ENCODE peak calls at places on chromosomes 2 and 18, in five cellular contexts. One of them, this sample, is unnamed.
A peak's percentile ranks its signal among the peaks of the same experiment; 100 is the strongest.

GRCh38 chr2:162215162-162215561 is 28.1 kb downstream of the FAP start:
- DNase-seq in GM12878: no peak
- DNase-seq in K562: no peak
- DNase-seq in HepG2: no peak
- DNase-seq in SK-N-SH: no peak
- DNase-seq in this sample: no peak

GRCh38 chr18:76546282-76546572 is 51.2 kb upstream of the ZNF516 start:
- DNase-seq in SK-N-SH: no peak
- DNase-seq in K562: no peak
- DNase-seq in GM12878: no peak
- DNase-seq in HepG2: no peak
- DNase-seq in this sample: no peak

GRCh38 chr18:75127143-75128021 is 81.6 kb downstream of the PTGR3 start:
- DNase-seq in K562: no peak
- DNase-seq in HepG2: peak; percentile 66
- DNase-seq in GM12878: no peak
- DNase-seq in SK-N-SH: no peak
- DNase-seq in this sample: no peak

GRCh38 chr18:59902180-59902992 is 2.6 kb downstream of the PMAIP1 start:
- DNase-seq in HepG2: no peak
- DNase-seq in K562: no peak
- DNase-seq in GM12878: no peak
- DNase-seq in SK-N-SH: no peak
- DNase-seq in this sample: no peak

GRCh38 chr2:201254331-201254730 is 6.0 kb upstream of the CASP8 start:
- DNase-seq in K562: no peak
- DNase-seq in HepG2: peak; percentile 63
- DNase-seq in GM12878: no peak
- DNase-seq in SK-N-SH: no peak
- DNase-seq in this sample: no peak

GRCh38 chr2:9264301-9264700 is 57.7 kb downstream of the ASAP2 start:
- DNase-seq in HepG2: no peak
- DNase-seq in SK-N-SH: no peak
- DNase-seq in K562: no peak
- DNase-seq in GM12878: no peak
- DNase-seq in this sample: no peak

GRCh38 chr2:176650101-176650500 is 380.9 kb downstream of the MTX2 start:
- DNase-seq in K562: peak; percentile 41
- DNase-seq in GM12878: no peak
- DNase-seq in SK-N-SH: peak; percentile 41
- DNase-seq in HepG2: no peak
- DNase-seq in this sample: no peak

GRCh38 chr2:121359937-121360565 is 75.0 kb upstream of the TFCP2L1 start:
- DNase-seq in K562: no peak
- DNase-seq in HepG2: no peak
- DNase-seq in GM12878: no peak
- DNase-seq in SK-N-SH: no peak
- DNase-seq in this sample: no peak

GRCh38 chr2:185475868-185476267 is 262.7 kb upstream of the FSIP2 start:
- DNase-seq in SK-N-SH: no peak
- DNase-seq in GM12878: no peak
- DNase-seq in HepG2: no peak
- DNase-seq in K562: no peak
- DNase-seq in this sample: no peak

GRCh38 chr2:94956797-94957391 is 68.6 kb upstream of the MAL start:
- DNase-seq in HepG2: peak; percentile 13
- DNase-seq in GM12878: no peak
- DNase-seq in K562: peak; percentile 64
- DNase-seq in SK-N-SH: peak; percentile 52
- DNase-seq in this sample: peak; percentile 13

GRCh38 chr18:37299471-37300304 is 265.9 kb downstream of the CELF4 start:
- DNase-seq in HepG2: peak; percentile 97
- DNase-seq in GM12878: peak; percentile 8
- DNase-seq in SK-N-SH: peak; percentile 88
- DNase-seq in K562: peak; percentile 85
- DNase-seq in this sample: peak; percentile 46

GRCh38 chr2:48619526-48619925 is 1.9 kb downstream of the GTF2A1L start:
- DNase-seq in HepG2: no peak
- DNase-seq in SK-N-SH: no peak
- DNase-seq in K562: no peak
- DNase-seq in GM12878: no peak
- DNase-seq in this sample: no peak

GRCh38 chr2:190511104-190511503 is 23.4 kb downstream of the NEMP2 start:
- DNase-seq in K562: no peak
- DNase-seq in HepG2: peak; percentile 54
- DNase-seq in SK-N-SH: peak; percentile 61
- DNase-seq in GM12878: no peak
- DNase-seq in this sample: peak; percentile 3

GRCh38 chr2:122411231-122411630 is 655.8 kb downstream of the TSN start:
- DNase-seq in GM12878: no peak
- DNase-seq in SK-N-SH: no peak
- DNase-seq in HepG2: no peak
- DNase-seq in K562: no peak
- DNase-seq in this sample: no peak

GRCh38 chr2:199868431-199869226 is 17.6 kb upstream of the FTCDNL1 start:
- DNase-seq in GM12878: no peak
- DNase-seq in HepG2: no peak
- DNase-seq in SK-N-SH: no peak
- DNase-seq in K562: no peak
- DNase-seq in this sample: no peak

GRCh38 chr18:58042826-58043362 is 1.1 kb upstream of the NEDD4L start:
- DNase-seq in K562: no peak
- DNase-seq in HepG2: no peak
- DNase-seq in GM12878: no peak
- DNase-seq in SK-N-SH: no peak
- DNase-seq in this sample: no peak

GRCh38 chr2:6148887-6149286 is 456.7 kb downstream of the SOX11 start:
- DNase-seq in SK-N-SH: no peak
- DNase-seq in HepG2: no peak
- DNase-seq in K562: no peak
- DNase-seq in GM12878: no peak
- DNase-seq in this sample: no peak

GRCh38 chr2:98472132-98472650 is 27.5 kb downstream of the INPP4A start:
- DNase-seq in K562: no peak
- DNase-seq in SK-N-SH: peak; percentile 76
- DNase-seq in HepG2: no peak
- DNase-seq in GM12878: no peak
- DNase-seq in this sample: no peak

GRCh38 chr2:167140767-167141166 is 252.5 kb downstream of the XIRP2 start:
- DNase-seq in GM12878: no peak
- DNase-seq in HepG2: peak; percentile 62
- DNase-seq in SK-N-SH: no peak
- DNase-seq in K562: no peak
- DNase-seq in this sample: peak; percentile 71

GRCh38 chr2:105325389-105325963 is 4.1 kb downstream of the TGFBRAP1 start:
- DNase-seq in HepG2: no peak
- DNase-seq in K562: no peak
- DNase-seq in SK-N-SH: no peak
- DNase-seq in GM12878: no peak
- DNase-seq in this sample: no peak

GRCh38 chr2:56344771-56345170 is 161.0 kb downstream of the CCDC85A start:
- DNase-seq in SK-N-SH: no peak
- DNase-seq in K562: no peak
- DNase-seq in GM12878: no peak
- DNase-seq in HepG2: no peak
- DNase-seq in this sample: no peak

GRCh38 chr2:170486730-170487129 is 228.4 kb upstream of the SP5 start:
- DNase-seq in K562: no peak
- DNase-seq in GM12878: no peak
- DNase-seq in HepG2: no peak
- DNase-seq in SK-N-SH: no peak
- DNase-seq in this sample: no peak

DNA sequence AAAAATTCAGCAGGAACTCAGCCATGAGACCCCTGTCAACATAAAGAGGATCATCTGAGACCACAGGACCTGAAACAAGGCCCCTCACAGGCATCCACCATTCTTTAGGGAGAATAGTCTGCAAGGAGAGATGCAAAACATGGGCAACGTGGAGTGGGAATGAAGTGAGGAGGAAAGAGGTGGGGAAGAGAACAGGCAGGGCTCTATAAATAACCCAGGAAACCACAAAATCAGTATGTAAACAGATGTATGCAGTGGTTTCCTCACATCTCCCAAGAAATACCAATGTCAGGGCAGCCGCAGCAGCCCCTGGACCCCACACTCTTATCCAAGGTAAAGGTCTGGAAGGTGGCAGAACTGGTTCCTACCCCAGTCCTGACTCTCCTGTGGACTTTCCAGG is 168.5 kb downstream of the EN1 start:
- DNase-seq in K562: no peak
- DNase-seq in GM12878: no peak
- DNase-seq in HepG2: no peak
- DNase-seq in SK-N-SH: no peak
- DNase-seq in this sample: no peak
- TF ChIP-seq ZBTB33 in K562: no peak
- TF ChIP-seq ZBTB33 in GM12878: no peak
- TF ChIP-seq ZBTB33 in HepG2: no peak
- TF ChIP-seq ZBTB33 in SK-N-SH: no peak
- TF ChIP-seq ZBTB33 in this sample: no peak

GRCh38 chr2:158893057-158893456 is 75.4 kb upstream of the TANC1 start:
- DNase-seq in SK-N-SH: no peak
- DNase-seq in HepG2: no peak
- DNase-seq in GM12878: no peak
- DNase-seq in K562: no peak
- DNase-seq in this sample: no peak
- TF ChIP-seq SIN3A in SK-N-SH: no peak
- TF ChIP-seq SIN3A in HepG2: no peak
- TF ChIP-seq SIN3A in GM12878: no peak
- TF ChIP-seq SIN3A in K562: no peak
- TF ChIP-seq SIN3A in this sample: no peak

DNA sequence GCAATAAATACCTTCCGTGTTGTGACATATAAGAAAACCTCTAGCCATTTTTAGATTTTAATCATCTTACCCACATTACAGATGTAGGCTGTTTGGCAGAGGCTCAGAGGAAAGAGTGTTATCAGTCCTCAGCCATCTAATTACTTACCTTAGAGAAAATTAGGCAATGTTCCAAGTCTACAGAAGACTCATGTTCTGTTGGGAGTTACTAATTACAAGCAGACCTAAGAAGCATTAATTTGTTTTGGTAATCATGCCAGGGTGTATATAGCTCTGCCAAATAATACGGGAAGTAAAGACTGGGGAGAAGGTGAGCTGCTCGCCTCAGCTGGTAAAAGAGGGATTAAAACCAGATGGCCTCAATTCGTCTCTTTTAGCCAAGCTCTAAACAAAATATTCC is 125.9 kb upstream of the PGAP1 start:
- DNase-seq in SK-N-SH: peak; percentile 39
- DNase-seq in GM12878: no peak
- DNase-seq in HepG2: no peak
- DNase-seq in K562: no peak
- DNase-seq in this sample: no peak
- TF ChIP-seq ZBTB33 in SK-N-SH: no peak
- TF ChIP-seq ZBTB33 in GM12878: no peak
- TF ChIP-seq ZBTB33 in HepG2: no peak
- TF ChIP-seq ZBTB33 in K562: no peak
- TF ChIP-seq ZBTB33 in this sample: no peak

GRCh38 chr2:74760875-74761630 is 72.9 kb upstream of the HK2 start:
- DNase-seq in GM12878: no peak
- DNase-seq in HepG2: no peak
- DNase-seq in K562: no peak
- DNase-seq in SK-N-SH: no peak
- DNase-seq in this sample: no peak

GRCh38 chr2:74751981-74752808 is 81.7 kb upstream of the HK2 start:
- DNase-seq in GM12878: no peak
- DNase-seq in HepG2: peak; percentile 81
- DNase-seq in K562: no peak
- DNase-seq in SK-N-SH: no peak
- DNase-seq in this sample: no peak

GRCh38 chr2:74759991-74760390 is 73.9 kb upstream of the HK2 start:
- DNase-seq in HepG2: no peak
- DNase-seq in K562: no peak
- DNase-seq in GM12878: no peak
- DNase-seq in SK-N-SH: no peak
- DNase-seq in this sample: no peak

GRCh38 chr2:74756356-74756890 is 77.5 kb upstream of the HK2 start:
- DNase-seq in HepG2: peak; percentile 93
- DNase-seq in K562: no peak
- DNase-seq in SK-N-SH: no peak
- DNase-seq in GM12878: no peak
- DNase-seq in this sample: no peak
- TF ChIP-seq SIN3A in HepG2: no peak
- TF ChIP-seq SIN3A in K562: no peak
- TF ChIP-seq SIN3A in SK-N-SH: no peak
- TF ChIP-seq SIN3A in GM12878: no peak
- TF ChIP-seq SIN3A in this sample: no peak

GRCh38 chr2:216056739-216057138 is 24.9 kb downstream of the PECR start:
- DNase-seq in GM12878: peak; percentile 63
- DNase-seq in SK-N-SH: no peak
- DNase-seq in K562: no peak
- DNase-seq in HepG2: no peak
- DNase-seq in this sample: no peak

GRCh38 chr2:216057688-216058193 is 23.9 kb downstream of the PECR start:
- DNase-seq in HepG2: no peak
- DNase-seq in SK-N-SH: no peak
- DNase-seq in GM12878: peak; percentile 96
- DNase-seq in K562: no peak
- DNase-seq in this sample: peak; percentile 13

GRCh38 chr2:216055661-216056060 is 25.9 kb downstream of the PECR start:
- DNase-seq in GM12878: no peak
- DNase-seq in K562: no peak
- DNase-seq in SK-N-SH: no peak
- DNase-seq in HepG2: no peak
- DNase-seq in this sample: no peak

GRCh38 chr2:216064014-216064630 is 17.5 kb downstream of the PECR start:
- DNase-seq in K562: no peak
- DNase-seq in SK-N-SH: no peak
- DNase-seq in HepG2: no peak
- DNase-seq in GM12878: no peak
- DNase-seq in this sample: no peak

GRCh38 chr2:216059233-216059834 is 22.3 kb downstream of the PECR start:
- DNase-seq in K562: peak; percentile 18
- DNase-seq in GM12878: no peak
- DNase-seq in HepG2: no peak
- DNase-seq in SK-N-SH: no peak
- DNase-seq in this sample: no peak
- TF ChIP-seq ZBTB33 in K562: no peak
- TF ChIP-seq ZBTB33 in GM12878: no peak
- TF ChIP-seq ZBTB33 in HepG2: no peak
- TF ChIP-seq ZBTB33 in SK-N-SH: no peak
- TF ChIP-seq ZBTB33 in this sample: no peak

This sample was measured in HCT116.